ENCODE peak calls at places on chromosomes 3 and 15, in six cellular contexts. D is tibial artery; N is activated CD4-positive, alpha-beta T cell treated with anti-CD3 and anti-CD28 coated beads, Interleukin-2, amount 50 U/mL, for 24 hours; H is PC-9; G is T-helper 17 cell; S is EH. B is an unnamed sample.
A peak's percentile ranks its signal among the peaks of the same experiment; 100 is the strongest.

GRCh38 chr3:184733971-184734608 is 22.2 kb upstream of the MAGEF1 start:
- DNase-seq in D (peak; percentile 35), N (no peak), H (no peak), G (no peak), S (no peak), B (no peak)

GRCh38 chr15:98711810-98712209 is 63.5 kb downstream of the IGF1R start:
- DNase-seq in D (no peak), N (no peak), H (no peak), G (no peak), S (no peak), B (no peak)

GRCh38 chr3:169104541-169104940 is 559.0 kb downstream of the MECOM start:
- DNase-seq in D (no peak), N (no peak), H (no peak), G (no peak), S (peak; percentile 71), B (no peak)

GRCh38 chr15:74589826-74590225 is 25.8 kb upstream of the CLK3 start:
- DNase-seq in D (no peak), N (no peak), H (no peak), G (no peak), S (peak; percentile 56), B (no peak)

GRCh38 chr3:141646760-141647561 is 91.1 kb upstream of the RNF7 start:
- DNase-seq in D (no peak), N (no peak), H (peak; percentile 40), G (no peak), S (peak; percentile 86), B (no peak)

GRCh38 chr15:86743283-86743903 is 663.7 kb downstream of the AGBL1 start:
- DNase-seq in D (no peak), N (peak; percentile 55), H (no peak), G (peak; percentile 53), S (no peak), B (peak; percentile 6)

GRCh38 chr15:75431250-75431649 is 20.2 kb downstream of the SIN3A start:
- DNase-seq in D (no peak), N (no peak), H (no peak), G (no peak), S (no peak), B (no peak)

GRCh38 chr3:139629033-139629432 is 48.7 kb downstream of the NMNAT3 start:
- DNase-seq in D (no peak), N (no peak), H (no peak), G (no peak), S (peak; percentile 25), B (no peak)

GRCh38 chr3:58986654-58987053 is 63.2 kb downstream of the CFAP20DC start:
- DNase-seq in D (no peak), N (no peak), H (no peak), G (no peak), S (no peak), B (no peak)

GRCh38 chr3:96750094-96750767 is 64.2 kb upstream of the EPHA6 start:
- DNase-seq in D (no peak), N (no peak), H (no peak), G (no peak), S (no peak), B (no peak)

B was measured in heart right ventricle.